ENCODE peak calls at places on chromosomes 1 and 21, in four cellular contexts. One of them, this sample, is unnamed.
A peak's percentile ranks its signal among the peaks of the same experiment; 100 is the strongest.

GRCh38 chr1:94358630-94359599 is 59.3 kb upstream of the ABCD3 start:
- DNase-seq in H1: no peak
- DNase-seq in HepG2: no peak
- DNase-seq in GM12878: no peak
- DNase-seq in this sample: no peak

GRCh38 chr1:200641175-200641489 is 20.6 kb upstream of the KIF14 start:
- DNase-seq in HepG2: no peak
- DNase-seq in GM12878: no peak
- DNase-seq in H1: no peak
- DNase-seq in this sample: no peak

GRCh38 chr1:68294354-68295066 is 62.2 kb upstream of the WLS start:
- DNase-seq in GM12878: no peak
- DNase-seq in H1: no peak
- DNase-seq in HepG2: no peak
- DNase-seq in this sample: no peak

GRCh38 chr1:12147116-12147753 is 19.6 kb upstream of the TNFRSF1B start:
- DNase-seq in H1: no peak
- DNase-seq in HepG2: no peak
- DNase-seq in GM12878: no peak
- DNase-seq in this sample: no peak

GRCh38 chr1:24294757-24295371 is 24.3 kb upstream of the GRHL3 start:
- DNase-seq in GM12878: no peak
- DNase-seq in H1: no peak
- DNase-seq in HepG2: no peak
- DNase-seq in this sample: no peak

GRCh38 chr21:44052830-44053226 is 40.7 kb downstream of the TRAPPC10 start:
- DNase-seq in H1: no peak
- DNase-seq in GM12878: no peak
- DNase-seq in HepG2: no peak
- DNase-seq in this sample: no peak

GRCh38 chr1:90835172-90835660 is 118.1 kb upstream of the BARHL2 start:
- DNase-seq in HepG2: no peak
- DNase-seq in H1: no peak
- DNase-seq in GM12878: no peak
- DNase-seq in this sample: no peak

GRCh38 chr1:44273560-44274292 is 60.5 kb downstream of the DMAP1 start:
- DNase-seq in GM12878: no peak
- DNase-seq in HepG2: no peak
- DNase-seq in H1: no peak
- DNase-seq in this sample: no peak

GRCh38 chr1:109885589-109885988 is 25.1 kb upstream of the CSF1 start:
- DNase-seq in H1: no peak
- DNase-seq in GM12878: no peak
- DNase-seq in HepG2: no peak
- DNase-seq in this sample: no peak

GRCh38 chr1:176543360-176544136 is 80.6 kb downstream of the PAPPA2 start:
- DNase-seq in HepG2: no peak
- DNase-seq in GM12878: no peak
- DNase-seq in H1: no peak
- DNase-seq in this sample: no peak

GRCh38 chr1:73998348-73998959 is 199.5 kb downstream of the LRRIQ3 start:
- DNase-seq in H1: no peak
- DNase-seq in GM12878: peak; percentile 1
- DNase-seq in HepG2: peak; percentile 17
- DNase-seq in this sample: no peak

GRCh38 chr1:207040181-207040533 is 7.6 kb upstream of the C1orf116 start:
- DNase-seq in H1: no peak
- DNase-seq in HepG2: no peak
- DNase-seq in GM12878: no peak
- DNase-seq in this sample: no peak

GRCh38 chr1:224454337-224455055 is 19.9 kb upstream of the WDR26 start:
- DNase-seq in H1: no peak
- DNase-seq in GM12878: no peak
- DNase-seq in HepG2: peak; percentile 77
- DNase-seq in this sample: peak; percentile 2

GRCh38 chr1:19903621-19904020 is 19.8 kb downstream of the PLA2G2E start:
- DNase-seq in GM12878: no peak
- DNase-seq in H1: no peak
- DNase-seq in HepG2: no peak
- DNase-seq in this sample: no peak

GRCh38 chr1:92987462-92987861 is 26.2 kb upstream of the DIPK1A start:
- DNase-seq in H1: no peak
- DNase-seq in GM12878: no peak
- DNase-seq in HepG2: no peak
- DNase-seq in this sample: no peak

GRCh38 chr1:95723346-95723745 is 489.3 kb downstream of the RWDD3 start:
- DNase-seq in HepG2: no peak
- DNase-seq in GM12878: no peak
- DNase-seq in H1: no peak
- DNase-seq in this sample: no peak

GRCh38 chr1:247114351-247115140 is 10.4 kb upstream of the ZNF669 start:
- DNase-seq in GM12878: no peak
- DNase-seq in HepG2: no peak
- DNase-seq in H1: no peak
- DNase-seq in this sample: no peak

GRCh38 chr21:42341776-42342542 is 8.8 kb downstream of the TFF2 start:
- DNase-seq in HepG2: no peak
- DNase-seq in GM12878: no peak
- DNase-seq in H1: no peak
- DNase-seq in this sample: no peak

GRCh38 chr1:114075546-114076249 is 78.0 kb downstream of the SYT6 start:
- DNase-seq in HepG2: no peak
- DNase-seq in H1: peak; percentile 29
- DNase-seq in GM12878: peak; percentile 17
- DNase-seq in this sample: no peak

GRCh38 chr1:44848456-44849181 is 5.6 kb upstream of the PTCH2 start:
- DNase-seq in H1: no peak
- DNase-seq in HepG2: no peak
- DNase-seq in GM12878: no peak
- DNase-seq in this sample: no peak

GRCh38 chr1:119276558-119276957 is 92.0 kb upstream of the HAO2 start:
- DNase-seq in H1: no peak
- DNase-seq in GM12878: no peak
- DNase-seq in HepG2: no peak
- DNase-seq in this sample: peak; percentile 5

GRCh38 chr21:36265431-36265830 is 54.6 kb upstream of the MORC3 start:
- DNase-seq in GM12878: no peak
- DNase-seq in H1: no peak
- DNase-seq in HepG2: no peak
- DNase-seq in this sample: no peak

GRCh38 chr1:153705484-153705883 is 22.4 kb upstream of the INTS3 start:
- DNase-seq in HepG2: no peak
- DNase-seq in GM12878: no peak
- DNase-seq in H1: no peak
- DNase-seq in this sample: no peak

GRCh38 chr1:203038217-203038741 is 12.0 kb downstream of the PPFIA4 start:
- DNase-seq in HepG2: no peak
- DNase-seq in H1: no peak
- DNase-seq in GM12878: no peak
- DNase-seq in this sample: no peak

GRCh38 chr1:119984771-119985170 is 84.7 kb downstream of the NOTCH2 start:
- DNase-seq in HepG2: no peak
- DNase-seq in GM12878: no peak
- DNase-seq in H1: no peak
- DNase-seq in this sample: no peak

GRCh38 chr1:155134858-155135415 is 715 bp upstream of the SLC50A1 start:
- DNase-seq in H1: no peak
- DNase-seq in HepG2: peak; percentile 90
- DNase-seq in GM12878: no peak
- DNase-seq in this sample: peak; percentile 83

GRCh38 chr1:214702561-214702960 is 99.6 kb downstream of the CENPF start:
- DNase-seq in HepG2: no peak
- DNase-seq in GM12878: no peak
- DNase-seq in H1: no peak
- DNase-seq in this sample: no peak

GRCh38 chr21:35614412-35614901 is 445.9 kb downstream of the SETD4 start:
- DNase-seq in H1: no peak
- DNase-seq in HepG2: no peak
- DNase-seq in GM12878: no peak
- DNase-seq in this sample: peak; percentile 61

GRCh38 chr1:3460653-3461237 is 6.3 kb downstream of the ARHGEF16 start:
- DNase-seq in H1: no peak
- DNase-seq in HepG2: peak; percentile 70
- DNase-seq in GM12878: no peak
- DNase-seq in this sample: no peak

GRCh38 chr21:34086887-34087306 is 13.5 kb downstream of the MRPS6 start:
- DNase-seq in H1: no peak
- DNase-seq in GM12878: no peak
- DNase-seq in HepG2: no peak
- DNase-seq in this sample: peak; percentile 45

GRCh38 chr1:94218332-94218731 is 19.1 kb downstream of the ARHGAP29 start:
- DNase-seq in GM12878: no peak
- DNase-seq in H1: no peak
- DNase-seq in HepG2: no peak
- DNase-seq in this sample: no peak

GRCh38 chr21:35855463-35855862 is 204.9 kb downstream of the SETD4 start:
- DNase-seq in HepG2: no peak
- DNase-seq in GM12878: no peak
- DNase-seq in H1: no peak
- DNase-seq in this sample: no peak

GRCh38 chr1:21907079-21907418 is 30.1 kb downstream of the HSPG2 start:
- DNase-seq in H1: no peak
- DNase-seq in GM12878: no peak
- DNase-seq in HepG2: no peak
- DNase-seq in this sample: no peak

GRCh38 chr21:38984982-38985422 is 179.3 kb downstream of the ETS2 start:
- DNase-seq in HepG2: no peak
- DNase-seq in H1: no peak
- DNase-seq in GM12878: no peak
- DNase-seq in this sample: no peak

GRCh38 chr1:178542554-178543290 is 29.8 kb downstream of the TEX35 start:
- DNase-seq in H1: peak; percentile 71
- DNase-seq in HepG2: peak; percentile 67
- DNase-seq in GM12878: peak; percentile 52
- DNase-seq in this sample: peak; percentile 85

GRCh38 chr1:23384312-23385058 is 14.8 kb upstream of the ZNF436 start:
- DNase-seq in HepG2: peak; percentile 68
- DNase-seq in GM12878: no peak
- DNase-seq in H1: no peak
- DNase-seq in this sample: no peak

GRCh38 chr1:204258213-204259115 is 44.7 kb upstream of the GOLT1A start:
- DNase-seq in GM12878: no peak
- DNase-seq in HepG2: peak; percentile 42
- DNase-seq in H1: peak; percentile 56
- DNase-seq in this sample: peak; percentile 69
- TF ChIP-seq CBX5 in GM12878: no peak
- TF ChIP-seq CBX5 in HepG2: no peak
- TF ChIP-seq CBX5 in H1: no peak
- TF ChIP-seq CBX5 in this sample: no peak

DNA sequence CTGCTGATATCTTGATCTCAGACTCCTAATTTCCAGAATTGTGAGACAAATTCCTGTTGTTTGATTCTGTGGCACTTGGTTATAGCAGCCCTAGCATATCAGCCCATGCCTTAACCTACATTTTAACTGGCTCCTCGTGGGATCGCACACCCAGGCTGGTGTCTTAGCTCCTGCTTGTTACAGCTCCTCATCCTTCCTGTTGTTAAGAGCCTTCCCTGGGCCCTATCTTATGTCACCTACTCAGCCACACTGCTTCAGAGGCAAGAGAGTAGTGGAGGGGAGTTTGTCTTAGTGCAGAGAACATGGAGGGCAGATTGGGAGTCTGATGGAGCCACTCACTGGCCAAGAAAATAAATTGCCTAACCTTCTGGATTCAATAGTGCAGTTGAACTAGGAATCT is 131.0 kb downstream of the ROR1 start:
- DNase-seq in H1: no peak
- DNase-seq in GM12878: no peak
- DNase-seq in HepG2: no peak
- DNase-seq in this sample: no peak
- TF ChIP-seq RAD21 in H1: peak; percentile 10
- TF ChIP-seq RAD21 in GM12878: no peak
- TF ChIP-seq RAD21 in HepG2: no peak
- TF ChIP-seq RAD21 in this sample: no peak

GRCh38 chr1:51345300-51345687 is 14.9 kb upstream of the TTC39A start:
- DNase-seq in HepG2: no peak
- DNase-seq in GM12878: no peak
- DNase-seq in H1: no peak
- DNase-seq in this sample: no peak

GRCh38 chr1:51346086-51346942 is 16.0 kb upstream of the TTC39A start:
- DNase-seq in GM12878: no peak
- DNase-seq in H1: no peak
- DNase-seq in HepG2: no peak
- DNase-seq in this sample: no peak

GRCh38 chr1:51343624-51344023 is 13.3 kb upstream of the TTC39A start:
- DNase-seq in H1: no peak
- DNase-seq in HepG2: no peak
- DNase-seq in GM12878: no peak
- DNase-seq in this sample: no peak

GRCh38 chr1:51344276-51344601 is 13.9 kb upstream of the TTC39A start:
- DNase-seq in H1: no peak
- DNase-seq in GM12878: no peak
- DNase-seq in HepG2: no peak
- DNase-seq in this sample: no peak

DNA sequence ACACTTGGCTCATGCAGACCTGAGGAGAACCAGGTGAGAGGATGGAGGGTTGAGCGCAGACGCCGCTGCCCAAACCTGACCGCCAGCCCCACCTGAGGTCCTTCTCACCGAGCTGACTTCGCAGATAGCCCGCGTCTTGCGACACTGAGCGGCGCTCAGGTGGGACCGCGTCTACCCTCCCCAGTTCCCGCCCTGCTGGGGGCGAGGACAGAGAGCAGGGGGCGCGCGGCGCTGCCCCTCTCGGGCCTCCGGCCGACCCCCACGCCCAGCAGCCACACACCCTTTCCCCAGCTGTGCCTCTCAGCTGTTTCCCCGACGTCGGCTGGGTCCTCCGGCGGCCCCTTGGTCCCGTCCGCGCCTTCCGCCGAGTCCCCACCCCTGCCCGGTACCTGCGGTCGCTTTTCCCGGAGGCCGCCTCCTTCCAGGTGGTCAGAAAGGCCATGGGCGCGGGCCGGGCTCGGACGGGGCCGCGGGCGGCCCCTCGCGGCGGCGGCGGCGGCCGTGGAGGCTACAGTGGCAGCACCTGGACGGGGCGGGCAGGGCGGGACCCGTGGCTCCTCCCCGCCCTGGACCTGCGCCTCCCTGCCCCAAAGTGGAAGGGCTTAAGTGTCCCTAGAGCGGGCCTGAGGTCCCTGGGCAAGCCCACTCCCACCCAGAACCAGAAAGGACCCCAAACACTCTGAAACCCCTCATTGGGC is 14.4 kb upstream of the TTC39A start:
- DNase-seq in H1: no peak
- DNase-seq in HepG2: no peak
- DNase-seq in GM12878: no peak
- DNase-seq in this sample: peak; percentile 76
- TF ChIP-seq MAX in H1: peak; percentile 74
- TF ChIP-seq MAX in HepG2: no peak
- TF ChIP-seq MAX in GM12878: no peak
- TF ChIP-seq MAX in this sample: peak; percentile 42

DNA sequence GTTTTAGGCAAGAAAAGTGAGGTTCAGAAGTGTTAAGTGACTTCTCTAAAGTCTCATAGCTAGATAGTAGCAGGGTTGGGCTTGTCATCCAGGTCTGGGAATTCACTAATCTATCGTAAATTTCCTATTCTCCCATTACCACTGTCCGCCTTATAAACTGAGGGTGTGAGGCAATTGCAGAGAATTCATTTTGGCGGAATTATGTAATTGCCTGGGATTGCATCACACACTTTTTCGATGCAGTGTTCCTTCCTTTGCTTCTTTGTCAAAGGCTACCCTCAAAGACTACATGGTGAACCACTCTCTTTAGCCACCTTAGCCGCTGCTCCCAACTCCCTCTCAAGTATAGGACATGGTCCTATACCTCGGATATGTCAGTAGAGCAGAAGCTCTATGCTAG is 19.1 kb downstream of the SELP start:
- DNase-seq in HepG2: no peak
- DNase-seq in GM12878: no peak
- DNase-seq in H1: no peak
- DNase-seq in this sample: no peak
- TF ChIP-seq CBX5 in HepG2: no peak
- TF ChIP-seq CBX5 in GM12878: no peak
- TF ChIP-seq CBX5 in H1: no peak
- TF ChIP-seq CBX5 in this sample: no peak